ENCODE peak calls at places on chromosomes 3 and 15, in five cellular contexts. One of them, this sample, is unnamed. For H3K4me1, the result is how much of the 10 kb centered on the place peaks cover.

GRCh38 chr15:67805871-67806538 is 19.3 kb upstream of the SKOR1 start:
- DNase-seq in GM12878: no peak
- DNase-seq in sigmoid colon: peak
- DNase-seq in stomach: peak
- DNase-seq in Panc1: no peak
- DNase-seq in this sample: no peak

GRCh38 chr3:126351086-126351770 is 6.0 kb downstream of the KLF15 start:
- DNase-seq in GM12878: no peak
- DNase-seq in stomach: no peak
- DNase-seq in sigmoid colon: peak
- DNase-seq in Panc1: no peak
- DNase-seq in this sample: no peak

GRCh38 chr3:12903000-12903800 is 61.8 kb upstream of the RPL32 start:
- DNase-seq in GM12878: no peak
- DNase-seq in stomach: no peak
- DNase-seq in sigmoid colon: no peak
- DNase-seq in Panc1: no peak
- DNase-seq in this sample: no peak

GRCh38 chr3:112405845-112406244 is 72.9 kb downstream of the CD200 start:
- DNase-seq in stomach: no peak
- DNase-seq in Panc1: no peak
- DNase-seq in sigmoid colon: no peak
- DNase-seq in GM12878: no peak
- DNase-seq in this sample: no peak

GRCh38 chr3:95670765-95671164 is 1143.6 kb upstream of the EPHA6 start:
- DNase-seq in stomach: no peak
- DNase-seq in Panc1: no peak
- DNase-seq in sigmoid colon: no peak
- DNase-seq in GM12878: no peak
- DNase-seq in this sample: no peak

GRCh38 chr3:145889730-145890129 is 271.3 kb downstream of the PLOD2 start:
- DNase-seq in sigmoid colon: no peak
- DNase-seq in stomach: no peak
- DNase-seq in GM12878: no peak
- DNase-seq in Panc1: no peak
- DNase-seq in this sample: no peak

GRCh38 chr15:33547876-33548275 is 237.1 kb downstream of the RYR3 start:
- DNase-seq in GM12878: no peak
- DNase-seq in Panc1: no peak
- DNase-seq in stomach: no peak
- DNase-seq in sigmoid colon: no peak
- DNase-seq in this sample: no peak

GRCh38 chr3:114714237-114714636 is 420.4 kb downstream of the TIGIT start:
- DNase-seq in GM12878: no peak
- DNase-seq in stomach: no peak
- DNase-seq in Panc1: no peak
- DNase-seq in sigmoid colon: no peak
- DNase-seq in this sample: no peak

GRCh38 chr3:111081008-111081545 is 9.5 kb downstream of the NECTIN3 start:
- DNase-seq in Panc1: no peak
- DNase-seq in stomach: no peak
- DNase-seq in GM12878: no peak
- DNase-seq in sigmoid colon: no peak
- DNase-seq in this sample: no peak

GRCh38 chr3:189787622-189788021 is 156.4 kb downstream of the TP63 start:
- DNase-seq in Panc1: no peak
- DNase-seq in stomach: no peak
- DNase-seq in GM12878: no peak
- DNase-seq in sigmoid colon: no peak
- DNase-seq in this sample: no peak

GRCh38 chr15:29046946-29047345 is 161.2 kb downstream of the APBA2 start:
- DNase-seq in sigmoid colon: no peak
- DNase-seq in GM12878: no peak
- DNase-seq in Panc1: no peak
- DNase-seq in stomach: no peak
- DNase-seq in this sample: no peak

GRCh38 chr15:77022646-77023575 is 28.0 kb downstream of the PSTPIP1 start:
- DNase-seq in Panc1: no peak
- DNase-seq in stomach: no peak
- DNase-seq in GM12878: no peak
- DNase-seq in sigmoid colon: no peak
- DNase-seq in this sample: no peak

GRCh38 chr3:141610993-141611392 is 124.2 kb downstream of the RASA2 start:
- DNase-seq in Panc1: no peak
- DNase-seq in stomach: no peak
- DNase-seq in GM12878: no peak
- DNase-seq in sigmoid colon: no peak
- DNase-seq in this sample: no peak

GRCh38 chr3:188170461-188171459 is 16.8 kb downstream of the LPP start:
- DNase-seq in GM12878: no peak
- DNase-seq in sigmoid colon: no peak
- DNase-seq in Panc1: no peak
- DNase-seq in stomach: no peak
- DNase-seq in this sample: no peak

DNA sequence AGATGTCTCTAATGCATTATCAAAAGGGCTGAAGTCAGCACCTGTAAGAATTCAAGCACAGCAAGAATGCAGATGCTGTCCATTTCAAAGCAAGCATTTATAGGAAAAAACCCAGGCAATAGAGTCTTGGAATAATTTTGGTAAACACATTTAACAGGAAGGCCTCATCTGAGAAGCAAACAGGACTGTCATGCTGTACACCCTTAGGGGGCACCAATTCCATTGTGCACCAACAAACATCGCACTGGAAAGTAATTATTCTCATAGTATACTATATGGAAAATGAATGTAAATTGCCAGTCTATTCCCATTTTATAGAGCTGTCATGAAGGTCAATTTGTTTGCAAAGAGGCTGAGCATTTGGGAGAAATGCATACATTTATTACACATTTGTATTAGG is 247.3 kb upstream of the SUCLG2 start:
- DNase-seq in stomach: no peak
- DNase-seq in sigmoid colon: no peak
- DNase-seq in Panc1: no peak
- DNase-seq in GM12878: no peak
- DNase-seq in this sample: no peak
- H3K4me1 ChIP-seq in stomach: under half
- H3K4me1 ChIP-seq in sigmoid colon: under half
- H3K4me1 ChIP-seq in Panc1: under half
- H3K4me1 ChIP-seq in GM12878: under half
- H3K4me1 ChIP-seq in this sample: under half

GRCh38 chr3:139537795-139538538 is 1.6 kb downstream of the RBP1 start:
- DNase-seq in stomach: no peak
- DNase-seq in Panc1: no peak
- DNase-seq in sigmoid colon: no peak
- DNase-seq in GM12878: no peak
- DNase-seq in this sample: no peak
- TF ChIP-seq POLR2AphosphoS5 in stomach: no peak
- TF ChIP-seq POLR2AphosphoS5 in Panc1: no peak
- TF ChIP-seq POLR2AphosphoS5 in sigmoid colon: no peak
- TF ChIP-seq POLR2AphosphoS5 in GM12878: no peak
- TF ChIP-seq POLR2AphosphoS5 in this sample: no peak

DNA sequence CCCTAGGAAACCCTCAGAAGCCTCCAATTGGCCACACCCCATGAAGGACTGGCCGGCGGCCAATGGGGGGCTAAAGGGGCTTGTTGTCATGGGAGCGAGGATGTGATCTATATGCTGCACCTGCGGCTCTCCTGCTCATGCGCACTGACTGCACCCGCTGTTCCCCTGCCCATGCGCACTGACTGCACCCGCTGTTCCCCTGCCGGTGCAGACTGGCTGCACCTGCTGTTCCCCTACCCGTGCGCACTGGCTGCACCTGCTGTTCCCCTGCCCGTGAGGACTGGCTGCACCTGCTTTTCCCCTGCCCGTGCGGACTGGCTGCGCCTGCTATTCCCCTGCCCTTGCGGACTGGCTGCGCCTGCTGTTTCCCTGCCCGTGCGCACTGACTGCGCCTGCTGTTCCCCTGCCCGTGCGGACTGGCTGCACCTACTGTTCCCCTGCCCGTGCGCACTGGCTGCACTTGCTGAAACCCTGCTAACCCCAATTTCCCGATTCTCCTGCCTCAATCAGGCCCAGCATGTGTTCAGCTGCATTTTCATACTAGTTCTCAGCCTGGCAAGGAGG is 16.8 kb upstream of the MCCC1 start:
- DNase-seq in GM12878: no peak
- DNase-seq in sigmoid colon: no peak
- DNase-seq in Panc1: no peak
- DNase-seq in stomach: peak
- DNase-seq in this sample: peak
- H3K4me3 ChIP-seq in GM12878: peak
- H3K4me3 ChIP-seq in sigmoid colon: no peak
- H3K4me3 ChIP-seq in Panc1: peak
- H3K4me3 ChIP-seq in stomach: peak
- H3K4me3 ChIP-seq in this sample: peak

GRCh38 chr3:32836601-32837000 is 18.8 kb downstream of the TRIM71 start:
- DNase-seq in Panc1: no peak
- DNase-seq in GM12878: no peak
- DNase-seq in sigmoid colon: no peak
- DNase-seq in stomach: no peak
- DNase-seq in this sample: no peak
- H3K4me1 ChIP-seq in Panc1: under half
- H3K4me1 ChIP-seq in GM12878: under half
- H3K4me1 ChIP-seq in sigmoid colon: under half
- H3K4me1 ChIP-seq in stomach: under half
- H3K4me1 ChIP-seq in this sample: under half

GRCh38 chr15:70146771-70147170 is 49.1 kb upstream of the TLE3 start:
- DNase-seq in sigmoid colon: no peak
- DNase-seq in stomach: no peak
- DNase-seq in Panc1: no peak
- DNase-seq in GM12878: no peak
- DNase-seq in this sample: no peak

GRCh38 chr15:70147778-70148177 is 50.1 kb upstream of the TLE3 start:
- DNase-seq in stomach: no peak
- DNase-seq in Panc1: no peak
- DNase-seq in sigmoid colon: no peak
- DNase-seq in GM12878: no peak
- DNase-seq in this sample: no peak

GRCh38 chr15:70150405-70150747 is 52.7 kb upstream of the TLE3 start:
- DNase-seq in GM12878: no peak
- DNase-seq in sigmoid colon: no peak
- DNase-seq in Panc1: no peak
- DNase-seq in stomach: no peak
- DNase-seq in this sample: no peak

GRCh38 chr15:70149667-70150404 is 52.1 kb upstream of the TLE3 start:
- DNase-seq in stomach: no peak
- DNase-seq in GM12878: no peak
- DNase-seq in Panc1: no peak
- DNase-seq in sigmoid colon: no peak
- DNase-seq in this sample: no peak

GRCh38 chr15:70147178-70147760 is 49.6 kb upstream of the TLE3 start:
- DNase-seq in GM12878: no peak
- DNase-seq in Panc1: no peak
- DNase-seq in stomach: no peak
- DNase-seq in sigmoid colon: no peak
- DNase-seq in this sample: no peak
- TF ChIP-seq POLR2AphosphoS5 in GM12878: no peak
- TF ChIP-seq POLR2AphosphoS5 in Panc1: no peak
- TF ChIP-seq POLR2AphosphoS5 in stomach: no peak
- TF ChIP-seq POLR2AphosphoS5 in sigmoid colon: no peak
- TF ChIP-seq POLR2AphosphoS5 in this sample: no peak

DNA sequence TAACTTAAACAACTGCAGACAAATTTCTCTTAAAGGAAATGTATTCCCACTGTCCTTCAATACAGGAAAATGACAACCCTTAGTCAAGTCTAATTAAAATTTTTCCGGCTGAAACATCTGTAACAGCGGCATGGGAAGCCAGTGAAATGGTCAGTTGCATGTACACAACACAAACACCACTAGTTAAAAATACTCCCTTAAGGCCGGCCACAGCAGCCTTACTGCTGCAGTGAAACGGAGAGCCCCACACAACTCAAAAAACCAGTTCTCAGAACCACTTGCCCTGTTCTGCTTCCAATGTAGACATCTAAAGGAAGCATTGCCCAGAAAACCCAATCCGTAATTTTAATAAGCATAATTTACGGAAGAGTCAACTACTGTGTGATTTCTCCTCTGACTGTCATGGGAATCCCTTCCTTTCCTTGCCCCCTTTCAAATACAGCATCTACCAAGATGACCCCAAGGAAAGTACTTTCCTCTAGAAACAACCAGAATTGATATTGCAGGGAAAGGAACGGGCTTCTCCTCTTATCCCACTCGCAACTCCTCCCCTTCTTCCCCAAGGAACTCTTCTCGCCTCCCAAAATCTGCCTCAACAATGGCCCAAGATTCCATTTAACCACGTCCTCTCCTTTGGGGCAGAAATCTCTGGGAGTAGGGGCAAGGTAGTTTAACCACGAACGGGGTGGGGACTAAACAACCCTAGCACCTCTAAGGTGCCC is 1.6 kb downstream of the FBN1 start:
- DNase-seq in GM12878: no peak
- DNase-seq in stomach: no peak
- DNase-seq in sigmoid colon: no peak
- DNase-seq in Panc1: no peak
- DNase-seq in this sample: no peak
- H3K4me3 ChIP-seq in GM12878: peak
- H3K4me3 ChIP-seq in stomach: peak
- H3K4me3 ChIP-seq in sigmoid colon: peak
- H3K4me3 ChIP-seq in Panc1: peak
- H3K4me3 ChIP-seq in this sample: peak

DNA sequence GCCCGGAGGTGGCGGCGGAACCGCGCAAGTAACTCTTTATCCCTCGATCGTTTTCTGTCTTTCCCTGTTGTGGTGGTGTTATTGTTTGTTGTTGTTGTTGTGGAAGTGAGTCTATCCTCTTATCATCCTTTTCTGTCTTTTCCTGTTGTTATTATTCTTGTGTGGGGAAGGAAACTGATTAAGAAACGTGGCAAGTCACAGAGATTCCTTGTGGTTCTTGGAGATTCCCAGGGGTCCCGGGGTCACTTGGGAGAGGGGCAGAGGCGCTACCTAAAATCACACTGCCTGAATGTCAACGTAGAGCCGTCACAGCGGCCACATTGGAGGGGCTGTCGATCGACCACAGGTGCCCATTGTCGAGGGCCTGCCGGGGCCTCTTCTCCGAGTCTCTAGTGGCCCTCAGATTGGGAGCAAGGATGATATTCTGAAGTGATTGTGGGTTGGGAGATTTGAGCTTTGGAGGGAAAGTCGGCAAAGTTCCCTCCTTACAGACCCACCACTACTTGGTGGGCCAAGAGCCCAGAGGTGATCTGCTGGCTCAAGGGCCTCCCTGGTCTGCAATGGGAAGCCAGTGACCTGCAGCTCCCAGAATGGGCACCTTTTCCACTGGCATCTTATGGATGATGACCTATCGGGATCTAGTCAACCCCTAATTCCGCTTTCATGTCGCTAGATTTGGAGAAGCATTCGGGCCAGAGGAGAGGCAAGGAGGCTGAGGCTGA is 816 bp downstream of the PARP14 start:
- DNase-seq in sigmoid colon: no peak
- DNase-seq in Panc1: no peak
- DNase-seq in GM12878: no peak
- DNase-seq in stomach: no peak
- DNase-seq in this sample: no peak
- H3K4me1 ChIP-seq in sigmoid colon: under half
- H3K4me1 ChIP-seq in Panc1: under half
- H3K4me1 ChIP-seq in GM12878: under half
- H3K4me1 ChIP-seq in stomach: under half
- H3K4me1 ChIP-seq in this sample: under half

This sample was measured in prostate gland.